ENCODE peak calls at places on chromosomes 16 and 17, in five cellular contexts. J, M, K, O and Q are unnamed samples.
A peak's percentile ranks its signal among the peaks of the same experiment; 100 is the strongest.

GRCh38 chr17:18967806-18968744 is 16.1 kb downstream of the SLC5A10 start:
- DNase-seq in K (no peak), J (no peak), O (no peak), M (no peak), Q (peak; percentile 29)

GRCh38 chr16:75486666-75487313 is 8.5 kb downstream of the CHST6 start:
- DNase-seq in O (no peak), K (no peak), J (no peak), M (peak; percentile 45), Q (no peak)

GRCh38 chr16:76293980-76294690 is 16.9 kb downstream of the CNTNAP4 start:
- DNase-seq in K (no peak), O (no peak), M (no peak), J (no peak), Q (no peak)

GRCh38 chr17:45243750-45244149 is 18.1 kb downstream of the SPATA32 start:
- DNase-seq in K (no peak), O (no peak), J (no peak), M (no peak), Q (no peak)

GRCh38 chr16:20807822-20808207 is 1.5 kb downstream of the REXO5 start:
- DNase-seq in M (no peak), J (no peak), O (no peak), K (no peak), Q (no peak)

GRCh38 chr17:50045154-50045553 is 10.8 kb upstream of the ITGA3 start:
- DNase-seq in O (no peak), M (no peak), J (no peak), K (no peak), Q (no peak)

GRCh38 chr16:56625140-56625942 is at the start of gene MT1E:
- DNase-seq in K (peak; percentile 77), O (peak; percentile 63), J (no peak), M (no peak), Q (no peak)

GRCh38 chr17:45342306-45342705 is 25.5 kb upstream of the MAP3K14 start:
- DNase-seq in O (no peak), M (no peak), K (no peak), J (no peak), Q (no peak)

GRCh38 chr17:20228860-20229259 is 219.7 kb downstream of the SPECC1 start:
- DNase-seq in J (no peak), O (no peak), M (no peak), K (no peak), Q (no peak)

GRCh38 chr17:75896360-75897075 is at the start of gene TRIM65:
- DNase-seq in K (no peak), J (no peak), M (no peak), O (peak; percentile 56), Q (peak; percentile 93)

GRCh38 chr16:87416826-87417471 is 24.8 kb downstream of the MAP1LC3B start:
- DNase-seq in M (no peak), J (no peak), O (peak; percentile 29), K (no peak), Q (no peak)

GRCh38 chr16:79943738-79944137 is 343.2 kb upstream of the MAF start:
- DNase-seq in O (no peak), M (no peak), K (no peak), J (no peak), Q (no peak)

GRCh38 chr17:35733366-35733765 is 1.9 kb downstream of the RASL10B start:
- DNase-seq in O (no peak), M (no peak), K (no peak), J (no peak), Q (no peak)

GRCh38 chr17:65609303-65609702 is 47.9 kb upstream of the AXIN2 start:
- DNase-seq in J (no peak), M (no peak), K (no peak), O (peak; percentile 53), Q (no peak)

GRCh38 chr16:57077714-57078113 is 14.7 kb upstream of the CPNE2 start:
- DNase-seq in J (no peak), O (no peak), M (no peak), K (no peak), Q (no peak)

GRCh38 chr16:1996175-1996574 is 6.4 kb downstream of the SYNGR3 start:
- DNase-seq in O (no peak), J (no peak), M (no peak), K (no peak), Q (no peak)

GRCh38 chr17:48544356-48545021 is 420 bp downstream of the HOXB2 start:
- DNase-seq in J (no peak), K (no peak), O (no peak), M (no peak), Q (peak; percentile 66)

GRCh38 chr17:7557825-7558543 is 566 bp upstream of the TNFSF13 start:
- DNase-seq in J (no peak), O (peak; percentile 52), M (no peak), K (no peak), Q (no peak)

GRCh38 chr16:68656771-68657170 is 11.7 kb downstream of the CDH3 start:
- DNase-seq in O (no peak), M (no peak), K (no peak), J (no peak), Q (no peak)

GRCh38 chr17:35540589-35541404 is 3.3 kb upstream of the SLFN12L start:
- DNase-seq in M (no peak), K (no peak), O (no peak), J (no peak), Q (no peak)

GRCh38 chr16:78437352-78437968 is 338.0 kb downstream of the WWOX start:
- DNase-seq in M (no peak), J (no peak), O (peak; percentile 38), K (no peak), Q (peak; percentile 79)

GRCh38 chr17:32111141-32111771 is 31.0 kb upstream of the RHOT1 start:
- DNase-seq in K (no peak), J (peak; percentile 39), O (peak; percentile 52), M (no peak), Q (peak; percentile 87)

GRCh38 chr17:68133370-68134045 is 98.0 kb downstream of the KPNA2 start:
- DNase-seq in J (no peak), O (no peak), K (no peak), M (no peak), Q (no peak)

GRCh38 chr16:85651822-85652430 is 36.8 kb downstream of the GINS2 start:
- DNase-seq in J (no peak), O (no peak), K (no peak), M (no peak), Q (no peak)

GRCh38 chr16:720990-721764 is at the start of gene ANTKMT:
- DNase-seq in O (peak; percentile 80), K (no peak), M (no peak), J (no peak), Q (peak; percentile 97)

GRCh38 chr17:15966879-15967248 is 21.9 kb downstream of the ADORA2B start:
- DNase-seq in O (peak; percentile 35), K (no peak), M (no peak), J (no peak), Q (peak; percentile 21)

GRCh38 chr16:1631931-1632637 is 19.9 kb downstream of the CRAMP1 start:
- DNase-seq in M (no peak), K (no peak), J (no peak), O (no peak), Q (no peak)

GRCh38 chr17:64769712-64770111 is 107.6 kb upstream of the SMURF2 start:
- DNase-seq in M (no peak), K (no peak), J (no peak), O (no peak), Q (no peak)

GRCh38 chr16:10938321-10938720 is 3.9 kb downstream of the DEXI start:
- DNase-seq in O (no peak), J (no peak), M (no peak), K (no peak), Q (no peak)

GRCh38 chr17:4175921-4176802 is 33.2 kb downstream of the CYB5D2 start:
- DNase-seq in K (no peak), M (no peak), O (no peak), J (no peak), Q (no peak)
- TF ChIP-seq SRF in K (no peak), M (no peak), O (no peak), J (no peak), Q (no peak)

GRCh38 chr16:46947900-46948547 is 25.4 kb downstream of the DNAJA2 start:
- DNase-seq in J (no peak), K (peak; percentile 29), M (peak; percentile 32), O (peak; percentile 71), Q (peak; percentile 64)
- TF ChIP-seq SRF in J (no peak), K (no peak), M (no peak), O (no peak), Q (no peak)

GRCh38 chr16:30899794-30900193 is 3.4 kb downstream of the CTF1 start:
- DNase-seq in J (no peak), K (no peak), M (no peak), O (no peak), Q (no peak)

GRCh38 chr16:30895592-30896202 is 717 bp upstream of the CTF1 start:
- DNase-seq in J (no peak), K (peak; percentile 34), O (no peak), M (no peak), Q (peak; percentile 44)

GRCh38 chr16:30894540-30895368 is 877 bp upstream of the BCL7C start:
- DNase-seq in J (no peak), K (no peak), M (no peak), O (no peak), Q (no peak)

GRCh38 chr16:30896203-30896889 is at the start of gene CTF1:
- DNase-seq in K (peak; percentile 65), M (no peak), J (no peak), O (peak; percentile 39), Q (peak; percentile 86)

DNA sequence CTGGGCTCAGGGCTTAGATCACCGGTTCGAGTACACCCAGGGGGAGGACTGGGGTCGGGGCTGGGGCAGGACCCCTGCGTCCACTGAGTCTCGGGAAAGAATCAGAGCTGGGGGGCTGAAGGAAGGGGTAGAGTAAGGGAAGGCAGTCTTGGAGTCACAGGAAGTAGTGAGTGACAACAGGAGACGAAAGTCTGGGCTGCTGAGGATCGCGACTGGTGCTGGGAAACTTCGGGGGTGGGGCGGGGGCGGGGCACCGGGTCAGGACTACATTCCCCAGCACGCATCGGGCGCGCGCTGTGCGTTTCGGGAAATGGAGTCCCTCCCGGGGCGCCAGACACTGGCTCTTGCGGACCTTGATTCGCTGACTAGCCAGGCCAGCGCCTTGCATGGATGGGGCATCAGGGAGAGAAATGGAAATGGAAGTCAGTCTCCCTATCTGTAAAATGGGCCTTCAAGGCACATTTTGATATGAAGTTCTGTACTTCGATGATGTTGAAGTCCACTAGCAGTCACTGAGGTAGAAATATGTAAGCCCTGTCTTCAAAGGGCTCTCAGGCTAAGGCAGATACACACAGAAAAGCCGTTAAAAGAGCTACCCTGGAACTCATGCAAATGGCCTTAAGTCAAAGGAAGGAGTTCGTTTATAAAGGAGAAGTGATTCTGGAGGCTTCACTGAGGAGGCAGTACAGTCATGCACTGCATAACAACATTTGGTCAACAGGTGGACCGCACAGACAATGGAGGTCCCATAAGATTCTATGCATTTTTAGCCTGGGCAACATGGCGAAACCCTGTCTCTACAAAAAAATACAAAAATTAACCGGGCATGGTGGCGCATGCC is 696 bp downstream of the CTF1 start:
- DNase-seq in O (peak; percentile 87), J (no peak), M (no peak), K (peak; percentile 86), Q (peak; percentile 78)
- TF ChIP-seq SRF in O (peak; percentile 16), J (no peak), M (no peak), K (no peak), Q (no peak)

GRCh38 chr16:84324439-84325262 is 30.0 kb downstream of the WFDC1 start:
- DNase-seq in O (no peak), K (no peak), J (no peak), M (no peak), Q (no peak)

GRCh38 chr16:84321932-84322331 is 27.3 kb downstream of the WFDC1 start:
- DNase-seq in J (no peak), M (no peak), O (no peak), K (no peak), Q (no peak)

GRCh38 chr16:84320511-84320910 is 25.8 kb downstream of the WFDC1 start:
- DNase-seq in M (no peak), O (no peak), K (no peak), J (no peak), Q (no peak)

GRCh38 chr16:84323626-84324025 is 28.9 kb downstream of the WFDC1 start:
- DNase-seq in M (no peak), J (no peak), O (no peak), K (no peak), Q (no peak)

GRCh38 chr16:84322749-84323148 is 28.1 kb downstream of the WFDC1 start:
- DNase-seq in M (no peak), K (no peak), J (no peak), O (no peak), Q (no peak)
- TF ChIP-seq SRF in M (no peak), K (no peak), J (no peak), O (no peak), Q (no peak)